ENCODE peak calls at places on chromosomes 7 and 10, in seven cellular contexts. Q, X, F, C, I, U and B are unnamed samples.
A peak's percentile ranks its signal among the peaks of the same experiment; 100 is the strongest.

GRCh38 chr10:71622656-71623055 is 96.9 kb downstream of the C10orf105 start:
- DNase-seq in Q (no peak), X (no peak), F (no peak), C (no peak), I (no peak), U (no peak), B (no peak)

GRCh38 chr10:124650263-124650662 is 93.9 kb downstream of the FAM53B start:
- DNase-seq in Q (no peak), X (no peak), F (no peak), C (no peak), I (no peak), U (no peak), B (no peak)

GRCh38 chr10:113605207-113605606 is 52.4 kb downstream of the HABP2 start:
- DNase-seq in Q (no peak), X (no peak), F (no peak), C (no peak), I (no peak), U (no peak), B (no peak)

GRCh38 chr7:29734246-29734731 is 72.0 kb upstream of the WIPF3 start:
- DNase-seq in Q (no peak), X (no peak), F (no peak), C (no peak), I (no peak), U (no peak), B (no peak)

GRCh38 chr10:69769395-69769989 is 32.2 kb upstream of the COL13A1 start:
- DNase-seq in Q (peak; percentile 86), X (peak; percentile 62), F (peak; percentile 89), C (no peak), I (peak; percentile 40), U (peak; percentile 90), B (peak; percentile 94)

GRCh38 chr10:68792115-68792514 is 35.2 kb upstream of the STOX1 start:
- DNase-seq in Q (no peak), X (peak; percentile 11), F (peak; percentile 48), C (no peak), I (no peak), U (peak; percentile 21), B (no peak)

GRCh38 chr7:81812514-81813472 is 42.9 kb upstream of the HGF start:
- DNase-seq in Q (no peak), X (no peak), F (no peak), C (no peak), I (no peak), U (no peak), B (no peak)

GRCh38 chr7:70477051-70478010 is 654.6 kb upstream of the GALNT17 start:
- DNase-seq in Q (no peak), X (no peak), F (no peak), C (no peak), I (no peak), U (peak; percentile 36), B (peak; percentile 51)

GRCh38 chr7:28984631-28985030 is 26.5 kb upstream of the TRIL start:
- DNase-seq in Q (peak; percentile 44), X (peak; percentile 49), F (peak; percentile 69), C (peak; percentile 42), I (peak; percentile 65), U (peak; percentile 94), B (peak; percentile 89)

GRCh38 chr7:49773082-49773938 is at the start of gene VWC2:
- DNase-seq in Q (peak; percentile 46), X (peak; percentile 63), F (no peak), C (peak; percentile 37), I (peak; percentile 80), U (peak; percentile 6), B (peak; percentile 78)

GRCh38 chr10:63664341-63664885 is 143.2 kb downstream of the REEP3 start:
- DNase-seq in Q (no peak), X (no peak), F (peak; percentile 70), C (no peak), I (no peak), U (no peak), B (no peak)

GRCh38 chr10:102595293-102595692 is 49.0 kb upstream of the TRIM8 start:
- DNase-seq in Q (no peak), X (no peak), F (no peak), C (no peak), I (no peak), U (no peak), B (no peak)

GRCh38 chr7:95297041-95297440 is 27.3 kb downstream of the PON1 start:
- DNase-seq in Q (no peak), X (no peak), F (no peak), C (no peak), I (no peak), U (no peak), B (no peak)

GRCh38 chr7:95298091-95298490 is 26.2 kb downstream of the PON1 start:
- DNase-seq in Q (no peak), X (no peak), F (peak; percentile 29), C (no peak), I (no peak), U (no peak), B (no peak)

GRCh38 chr7:95304990-95305389 is 19.3 kb downstream of the PON1 start:
- DNase-seq in Q (no peak), X (no peak), F (no peak), C (no peak), I (no peak), U (no peak), B (no peak)

GRCh38 chr7:95303501-95303900 is 20.8 kb downstream of the PON1 start:
- DNase-seq in Q (no peak), X (no peak), F (no peak), C (no peak), I (no peak), U (no peak), B (no peak)

DNA sequence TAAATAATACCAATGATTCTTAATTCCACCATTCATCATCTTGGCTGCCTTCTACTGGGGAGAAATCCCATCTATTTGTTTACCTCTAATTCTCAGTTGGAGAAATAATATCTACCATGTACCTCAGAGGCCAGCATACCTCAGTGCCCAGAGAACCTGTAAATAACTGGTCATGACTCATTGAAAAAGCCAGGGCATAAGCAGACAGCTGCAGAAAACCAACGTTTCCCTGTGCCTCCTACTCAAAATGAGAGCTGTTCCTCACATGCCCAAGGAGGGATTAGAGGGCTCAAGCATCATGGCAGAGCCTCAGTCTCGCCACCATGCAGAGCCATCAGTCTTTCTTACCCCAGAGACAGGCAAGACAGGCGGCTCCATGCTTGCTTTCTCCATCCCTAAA is 21.4 kb downstream of the PON1 start:
- DNase-seq in Q (no peak), X (no peak), F (peak; percentile 16), C (no peak), I (no peak), U (no peak), B (peak; percentile 31)
- H2AFZ ChIP-seq in Q (no peak overlapping the region), X (no peak overlapping the region), F (no peak overlapping the region), C (no peak overlapping the region), I (no peak overlapping the region), U (no peak overlapping the region), B (no peak overlapping the region)

GRCh38 chr7:15684036-15684815 is 2.3 kb downstream of the MEOX2 start:
- DNase-seq in Q (no peak), X (no peak), F (no peak), C (no peak), I (no peak), U (peak; percentile 0), B (peak; percentile 22)

GRCh38 chr7:15686209-15686956 is at the start of gene MEOX2:
- DNase-seq in Q (peak; percentile 52), X (peak; percentile 63), F (no peak), C (peak; percentile 26), I (peak; percentile 69), U (peak; percentile 66), B (peak; percentile 92)

GRCh38 chr7:15684834-15685233 is 1.6 kb downstream of the MEOX2 start:
- DNase-seq in Q (no peak), X (peak; percentile 39), F (no peak), C (no peak), I (peak; percentile 61), U (peak; percentile 3), B (peak; percentile 50)

GRCh38 chr7:15685358-15686181 is 913 bp downstream of the MEOX2 start:
- DNase-seq in Q (peak; percentile 71), X (peak; percentile 74), F (no peak), C (peak; percentile 16), I (peak; percentile 58), U (peak; percentile 76), B (peak; percentile 77)

GRCh38 chr7:15682751-15683150 is 3.7 kb downstream of the MEOX2 start:
- DNase-seq in Q (no peak), X (no peak), F (no peak), C (no peak), I (no peak), U (no peak), B (no peak)
- H3K27ac ChIP-seq in Q (no peak overlapping the region), X (no peak overlapping the region), F (no peak overlapping the region), C (no peak overlapping the region), I (no peak overlapping the region), U (no peak overlapping the region), B (peak overlapping the region; percentile 42)

DNA sequence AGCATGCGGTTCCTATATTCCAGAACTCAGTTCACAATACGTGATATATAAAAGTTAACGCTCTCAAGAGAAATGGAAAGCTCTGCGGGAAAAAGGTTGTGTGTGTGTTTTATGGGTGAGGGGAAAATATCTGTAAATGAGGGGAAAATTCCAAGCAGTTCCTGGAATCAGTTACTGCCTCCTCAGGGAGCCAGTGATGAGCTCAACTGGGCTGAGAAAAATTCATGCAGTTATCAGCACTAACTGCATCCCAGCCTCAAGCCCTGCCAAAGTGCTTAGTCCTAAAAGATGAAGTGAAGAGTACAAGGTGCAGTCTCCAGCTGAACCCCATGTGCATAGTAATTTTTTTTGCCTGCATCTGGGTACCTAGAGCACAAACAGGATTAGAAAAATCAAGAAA is 191.9 kb downstream of the CDK14 start:
- DNase-seq in Q (no peak), X (no peak), F (no peak), C (no peak), I (peak; percentile 3), U (no peak), B (peak; percentile 36)
- H2AFZ ChIP-seq in Q (no peak overlapping the region), X (no peak overlapping the region), F (no peak overlapping the region), C (no peak overlapping the region), I (no peak overlapping the region), U (no peak overlapping the region), B (no peak overlapping the region)

GRCh38 chr10:5400843-5401242 is 3.8 kb downstream of the TUBAL3 start:
- DNase-seq in Q (no peak), X (no peak), F (no peak), C (no peak), I (no peak), U (no peak), B (no peak)

GRCh38 chr10:5404188-5405041 is at the start of gene TUBAL3:
- DNase-seq in Q (no peak), X (no peak), F (peak; percentile 7), C (no peak), I (no peak), U (no peak), B (no peak)

GRCh38 chr10:5406918-5407317 is 2.3 kb upstream of the TUBAL3 start:
- DNase-seq in Q (no peak), X (no peak), F (no peak), C (no peak), I (no peak), U (no peak), B (no peak)

GRCh38 chr10:5399332-5399731 is 5.3 kb downstream of the TUBAL3 start:
- DNase-seq in Q (no peak), X (no peak), F (no peak), C (no peak), I (no peak), U (no peak), B (no peak)

DNA sequence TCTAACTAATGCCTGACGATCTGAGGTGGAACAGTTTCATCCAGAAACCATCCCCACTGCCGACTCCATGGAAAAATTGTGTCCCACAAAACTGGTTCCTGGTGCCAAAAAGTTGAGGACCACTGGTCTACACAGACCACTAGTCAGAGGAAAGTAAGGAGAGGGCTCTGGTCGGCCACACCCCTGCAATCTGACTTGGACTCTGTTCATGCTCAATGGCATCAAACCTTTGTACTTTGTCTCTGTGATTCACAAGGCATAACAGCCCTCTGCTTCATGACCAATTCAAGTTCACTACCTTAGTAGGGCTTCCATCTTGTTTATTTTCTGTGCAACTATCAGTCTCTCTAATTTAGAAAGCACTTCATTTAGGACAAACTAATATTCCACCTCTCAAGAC is 1.8 kb downstream of the TUBAL3 start:
- DNase-seq in Q (no peak), X (no peak), F (no peak), C (no peak), I (no peak), U (no peak), B (no peak)
- H3K27ac ChIP-seq in Q (no peak overlapping the region), X (no peak overlapping the region), F (no peak overlapping the region), C (no peak overlapping the region), I (no peak overlapping the region), U (no peak overlapping the region), B (no peak overlapping the region)